ENCODE peak calls at places on chromosomes 16 and 17, in four cellular contexts. One of them, this sample, is unnamed.

GRCh38 chr16:13242201-13242600 is 340.8 kb downstream of the SHISA9 start:
- DNase-seq in esophagus muscularis mucosa: no peak
- DNase-seq in A549: no peak
- DNase-seq in upper lobe of right lung: no peak
- DNase-seq in this sample: no peak

GRCh38 chr17:28188841-28189263 is 130.1 kb upstream of the TMEM97 start:
- DNase-seq in upper lobe of right lung: no peak
- DNase-seq in esophagus muscularis mucosa: no peak
- DNase-seq in A549: no peak
- DNase-seq in this sample: no peak

GRCh38 chr17:3475812-3476686 is at the start of gene ASPA:
- DNase-seq in esophagus muscularis mucosa: no peak
- DNase-seq in A549: no peak
- DNase-seq in upper lobe of right lung: no peak
- DNase-seq in this sample: no peak

GRCh38 chr17:61380836-61381525 is 18.7 kb upstream of the TBX2 start:
- DNase-seq in upper lobe of right lung: no peak
- DNase-seq in esophagus muscularis mucosa: no peak
- DNase-seq in A549: no peak
- DNase-seq in this sample: no peak

GRCh38 chr16:85437161-85438052 is 175.7 kb upstream of the GSE1 start:
- DNase-seq in upper lobe of right lung: no peak
- DNase-seq in esophagus muscularis mucosa: no peak
- DNase-seq in A549: no peak
- DNase-seq in this sample: no peak

GRCh38 chr17:45341389-45342158 is 24.8 kb upstream of the MAP3K14 start:
- DNase-seq in A549: peak
- DNase-seq in esophagus muscularis mucosa: no peak
- DNase-seq in upper lobe of right lung: peak
- DNase-seq in this sample: peak

GRCh38 chr17:44828919-44829557 is 1.0 kb downstream of the GJC1 start:
- DNase-seq in esophagus muscularis mucosa: no peak
- DNase-seq in A549: no peak
- DNase-seq in upper lobe of right lung: no peak
- DNase-seq in this sample: no peak

GRCh38 chr17:3988297-3989120 is 24.3 kb upstream of the ATP2A3 start:
- DNase-seq in upper lobe of right lung: peak
- DNase-seq in A549: no peak
- DNase-seq in esophagus muscularis mucosa: no peak
- DNase-seq in this sample: peak

GRCh38 chr17:8846768-8847211 is 20.7 kb downstream of the PIK3R6 start:
- DNase-seq in esophagus muscularis mucosa: no peak
- DNase-seq in A549: no peak
- DNase-seq in upper lobe of right lung: no peak
- DNase-seq in this sample: no peak

GRCh38 chr16:88409296-88410065 is 26.7 kb downstream of the ZNF469 start:
- DNase-seq in upper lobe of right lung: no peak
- DNase-seq in A549: no peak
- DNase-seq in esophagus muscularis mucosa: no peak
- DNase-seq in this sample: no peak

GRCh38 chr17:45750779-45751440 is 33.2 kb upstream of the CRHR1 start:
- DNase-seq in A549: no peak
- DNase-seq in upper lobe of right lung: no peak
- DNase-seq in esophagus muscularis mucosa: no peak
- DNase-seq in this sample: no peak

GRCh38 chr17:44623070-44623725 is 33.1 kb upstream of the MEIOC start:
- DNase-seq in A549: no peak
- DNase-seq in esophagus muscularis mucosa: no peak
- DNase-seq in upper lobe of right lung: no peak
- DNase-seq in this sample: no peak

GRCh38 chr16:54050281-54051210 is 236.0 kb downstream of the IRX3 start:
- DNase-seq in upper lobe of right lung: no peak
- DNase-seq in esophagus muscularis mucosa: no peak
- DNase-seq in A549: no peak
- DNase-seq in this sample: no peak

GRCh38 chr17:79095345-79096055 is 20.9 kb downstream of the ENGASE start:
- DNase-seq in upper lobe of right lung: no peak
- DNase-seq in A549: no peak
- DNase-seq in esophagus muscularis mucosa: no peak
- DNase-seq in this sample: no peak

GRCh38 chr16:53099318-53100130 is 44.7 kb downstream of the CHD9 start:
- DNase-seq in esophagus muscularis mucosa: peak
- DNase-seq in A549: peak
- DNase-seq in upper lobe of right lung: peak
- DNase-seq in this sample: peak

GRCh38 chr17:57923182-57923872 is 31.9 kb downstream of the CUEDC1 start:
- DNase-seq in esophagus muscularis mucosa: no peak
- DNase-seq in A549: no peak
- DNase-seq in upper lobe of right lung: no peak
- DNase-seq in this sample: no peak

GRCh38 chr16:67528222-67528869 is at the start of gene RIPOR1:
- DNase-seq in upper lobe of right lung: peak
- DNase-seq in esophagus muscularis mucosa: no peak
- DNase-seq in A549: peak
- DNase-seq in this sample: peak

GRCh38 chr17:40033339-40033738 is 18.1 kb downstream of the CSF3 start:
- DNase-seq in A549: no peak
- DNase-seq in upper lobe of right lung: no peak
- DNase-seq in esophagus muscularis mucosa: no peak
- DNase-seq in this sample: no peak

GRCh38 chr16:89188064-89188441 is 12.3 kb downstream of the SLC22A31 start:
- DNase-seq in upper lobe of right lung: no peak
- DNase-seq in esophagus muscularis mucosa: no peak
- DNase-seq in A549: no peak
- DNase-seq in this sample: no peak

GRCh38 chr17:49450181-49450580 is 35.5 kb upstream of the PHB1 start:
- DNase-seq in upper lobe of right lung: no peak
- DNase-seq in A549: no peak
- DNase-seq in esophagus muscularis mucosa: no peak
- DNase-seq in this sample: no peak

GRCh38 chr16:87216824-87217205 is 100.4 kb downstream of the C16orf95 start:
- DNase-seq in upper lobe of right lung: peak
- DNase-seq in A549: no peak
- DNase-seq in esophagus muscularis mucosa: no peak
- DNase-seq in this sample: no peak

GRCh38 chr17:79506955-79507354 is 103.9 kb downstream of the RBFOX3 start:
- DNase-seq in A549: no peak
- DNase-seq in upper lobe of right lung: no peak
- DNase-seq in esophagus muscularis mucosa: no peak
- DNase-seq in this sample: no peak

GRCh38 chr16:82331974-82332750 is 162.1 kb upstream of the MPHOSPH6 start:
- DNase-seq in A549: no peak
- DNase-seq in esophagus muscularis mucosa: no peak
- DNase-seq in upper lobe of right lung: no peak
- DNase-seq in this sample: no peak

GRCh38 chr16:74738134-74738541 is 36.5 kb downstream of the FA2H start:
- DNase-seq in upper lobe of right lung: no peak
- DNase-seq in A549: peak
- DNase-seq in esophagus muscularis mucosa: no peak
- DNase-seq in this sample: no peak

GRCh38 chr17:28491286-28491685 is 14.9 kb upstream of the FOXN1 start:
- DNase-seq in esophagus muscularis mucosa: no peak
- DNase-seq in upper lobe of right lung: no peak
- DNase-seq in A549: no peak
- DNase-seq in this sample: no peak

GRCh38 chr17:58315281-58315711 is 13.3 kb downstream of the TSPOAP1 start:
- DNase-seq in esophagus muscularis mucosa: no peak
- DNase-seq in A549: no peak
- DNase-seq in upper lobe of right lung: peak
- DNase-seq in this sample: peak

GRCh38 chr16:67843343-67843765 is 1.2 kb downstream of the THAP11 start:
- DNase-seq in A549: no peak
- DNase-seq in esophagus muscularis mucosa: no peak
- DNase-seq in upper lobe of right lung: no peak
- DNase-seq in this sample: no peak

GRCh38 chr16:67489401-67490083 is 6.2 kb upstream of the AGRP start:
- DNase-seq in esophagus muscularis mucosa: no peak
- DNase-seq in A549: no peak
- DNase-seq in upper lobe of right lung: no peak
- DNase-seq in this sample: no peak

GRCh38 chr16:70434489-70435260 is 4.2 kb downstream of the ST3GAL2 start:
- DNase-seq in upper lobe of right lung: no peak
- DNase-seq in A549: no peak
- DNase-seq in esophagus muscularis mucosa: no peak
- DNase-seq in this sample: no peak

GRCh38 chr17:31467502-31468256 is 76.2 kb downstream of the RAB11FIP4 start:
- DNase-seq in esophagus muscularis mucosa: no peak
- DNase-seq in A549: no peak
- DNase-seq in upper lobe of right lung: no peak
- DNase-seq in this sample: no peak

GRCh38 chr17:57404073-57404472 is 147.8 kb downstream of the MSI2 start:
- DNase-seq in A549: peak
- DNase-seq in upper lobe of right lung: no peak
- DNase-seq in esophagus muscularis mucosa: no peak
- DNase-seq in this sample: no peak

GRCh38 chr16:87930456-87930855 is 5.9 kb downstream of the CA5A start:
- DNase-seq in esophagus muscularis mucosa: no peak
- DNase-seq in A549: no peak
- DNase-seq in upper lobe of right lung: no peak
- DNase-seq in this sample: no peak

DNA sequence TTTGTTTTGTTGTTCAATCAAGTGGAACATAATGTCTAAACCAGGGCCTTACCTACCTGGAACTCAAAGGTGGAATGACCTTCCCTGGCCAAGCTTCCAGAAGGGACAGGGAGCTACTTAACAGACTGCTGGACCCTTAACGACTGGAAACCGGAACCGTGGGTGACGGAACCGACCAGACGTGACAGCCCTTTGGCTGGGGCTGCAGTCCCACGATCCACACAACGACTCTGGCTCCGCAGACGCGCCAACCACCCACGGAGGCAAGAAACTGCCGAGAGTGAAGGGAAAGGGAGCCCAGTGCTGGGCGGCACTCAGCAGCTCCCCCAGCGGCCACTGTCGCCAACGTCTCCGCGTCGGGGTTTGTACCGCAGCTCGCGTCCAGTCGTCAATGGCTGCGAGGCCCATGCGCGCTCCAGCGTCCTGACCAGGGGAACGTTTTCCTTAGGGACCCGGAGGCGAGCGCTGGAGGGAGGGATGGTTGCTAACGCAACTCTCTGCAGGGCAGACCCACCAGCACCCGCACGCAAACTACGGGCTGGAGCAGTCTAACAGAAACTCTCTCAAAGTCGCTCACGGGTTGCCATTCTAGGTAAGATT is 5.5 kb upstream of the KIF22 start:
- DNase-seq in A549: no peak
- DNase-seq in upper lobe of right lung: peak
- DNase-seq in esophagus muscularis mucosa: no peak
- DNase-seq in this sample: peak
- TF ChIP-seq CTCF in A549: no peak
- TF ChIP-seq CTCF in upper lobe of right lung: peak
- TF ChIP-seq CTCF in esophagus muscularis mucosa: peak
- TF ChIP-seq CTCF in this sample: peak

DNA sequence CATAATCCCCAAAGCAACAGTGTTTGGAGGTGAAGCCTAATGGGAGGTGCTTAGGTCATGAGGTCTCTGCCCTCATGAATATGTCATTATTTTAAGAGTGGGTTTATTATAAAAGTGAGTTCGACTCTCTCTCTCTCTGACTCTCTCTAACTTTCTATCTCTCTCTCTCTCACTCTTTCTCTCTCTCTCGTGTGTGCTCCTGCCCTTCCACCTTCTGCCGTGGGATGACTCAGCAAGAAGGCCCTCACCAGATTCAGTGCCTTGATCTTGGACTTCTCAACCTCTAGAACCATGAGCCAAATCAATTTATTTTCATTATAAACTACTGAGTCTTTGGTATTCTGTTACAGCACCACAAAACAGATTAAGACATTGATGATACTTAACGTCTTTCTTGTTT is 53.7 kb upstream of the TANC2 start:
- DNase-seq in upper lobe of right lung: no peak
- DNase-seq in A549: no peak
- DNase-seq in esophagus muscularis mucosa: no peak
- DNase-seq in this sample: no peak
- H3K4me3 ChIP-seq in upper lobe of right lung: no peak
- H3K4me3 ChIP-seq in A549: no peak
- H3K4me3 ChIP-seq in esophagus muscularis mucosa: no peak
- H3K4me3 ChIP-seq in this sample: no peak

DNA sequence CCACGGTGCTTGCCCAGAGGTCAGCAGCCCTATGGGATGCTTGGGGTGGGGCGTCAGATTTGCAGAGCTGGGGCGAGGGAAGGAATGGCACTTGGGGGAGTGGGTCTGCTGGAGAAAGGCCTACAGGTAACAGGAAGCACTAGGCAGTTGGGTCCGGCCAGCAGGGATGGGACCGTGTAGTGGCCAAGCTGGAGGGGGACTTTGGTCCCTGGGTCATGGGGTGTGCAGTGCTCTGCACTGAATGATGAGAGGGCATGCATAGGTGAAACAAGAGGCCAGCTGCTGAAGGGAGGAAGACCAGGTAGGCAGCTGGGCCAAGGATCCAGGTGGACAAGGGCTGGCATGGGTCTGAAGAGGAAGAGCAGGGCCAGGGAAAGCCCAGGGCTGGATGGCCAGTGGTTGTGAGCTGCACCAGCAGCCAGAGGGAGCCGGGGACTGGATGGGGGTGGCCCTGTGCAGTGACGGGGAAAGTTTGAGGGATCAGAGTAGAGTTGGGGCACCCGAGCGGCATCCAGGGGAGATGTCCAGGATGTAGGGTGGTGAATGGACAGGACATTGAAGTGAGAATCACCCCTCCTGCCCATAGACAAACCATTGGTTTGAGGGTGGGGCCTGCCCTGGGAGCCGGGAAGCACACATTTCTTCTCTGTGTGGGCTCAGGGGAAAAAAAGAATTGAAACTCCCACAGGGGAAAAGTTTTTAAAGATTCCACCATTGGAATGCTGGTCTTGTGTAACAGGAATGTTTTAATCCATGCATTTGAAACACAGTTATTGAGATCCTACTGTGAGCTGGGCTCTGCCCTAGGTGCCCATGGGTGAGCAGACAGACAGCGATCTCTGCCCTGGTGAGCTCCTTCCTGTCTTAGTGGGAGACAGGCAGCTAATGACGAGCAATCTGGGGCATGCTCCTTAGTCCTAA is 25.1 kb downstream of the RAI1 start:
- DNase-seq in A549: no peak
- DNase-seq in esophagus muscularis mucosa: no peak
- DNase-seq in upper lobe of right lung: no peak
- DNase-seq in this sample: no peak
- TF ChIP-seq CTCF in A549: no peak
- TF ChIP-seq CTCF in esophagus muscularis mucosa: no peak
- TF ChIP-seq CTCF in upper lobe of right lung: no peak
- TF ChIP-seq CTCF in this sample: no peak

DNA sequence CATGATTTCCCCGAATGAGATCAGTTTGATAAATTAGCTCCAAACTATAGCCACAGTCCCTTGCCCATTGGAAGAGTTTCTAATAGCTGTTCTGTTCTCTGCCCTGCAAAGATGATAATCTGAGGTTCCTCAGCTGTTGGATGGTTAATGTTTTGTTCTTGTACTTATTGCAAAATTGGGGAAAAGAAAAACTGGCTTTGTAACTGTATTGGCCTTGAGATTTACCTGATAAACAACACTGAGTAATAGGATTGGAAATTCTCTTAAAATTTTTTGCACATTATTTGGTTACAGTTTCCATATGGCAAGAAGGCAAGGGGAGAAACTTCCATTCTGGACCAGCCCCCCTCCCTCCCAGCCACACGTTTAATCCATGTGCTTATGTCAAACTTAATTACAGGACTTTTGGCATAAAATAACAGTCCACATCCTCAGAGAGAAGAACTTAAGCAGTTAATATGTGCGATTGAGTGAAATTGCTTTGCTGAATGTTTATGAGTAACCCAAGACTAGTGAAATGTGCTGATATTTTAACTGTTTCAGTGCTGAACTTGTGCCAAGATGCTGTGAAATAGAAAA is 119.1 kb upstream of the ZFHX3 start:
- DNase-seq in upper lobe of right lung: no peak
- DNase-seq in A549: no peak
- DNase-seq in esophagus muscularis mucosa: no peak
- DNase-seq in this sample: no peak
- H3K4me3 ChIP-seq in upper lobe of right lung: peak
- H3K4me3 ChIP-seq in A549: no peak
- H3K4me3 ChIP-seq in esophagus muscularis mucosa: no peak
- H3K4me3 ChIP-seq in this sample: peak